ENCODE peak calls at places on chromosomes 3 and 15, in six cellular contexts. T, D, S, R, B and N are unnamed samples.
A peak's percentile ranks its signal among the peaks of the same experiment; 100 is the strongest.

GRCh38 chr15:43135351-43135750 is 2.0 kb downstream of the TMEM62 start:
- DNase-seq in T (no peak), D (no peak), S (no peak), R (no peak), B (no peak), N (no peak)

GRCh38 chr15:48641416-48641815 is 4.1 kb downstream of the FBN1 start:
- DNase-seq in T (peak; percentile 10), D (peak; percentile 60), S (no peak), R (no peak), B (no peak), N (peak; percentile 49)

GRCh38 chr15:67093146-67093874 is 27.9 kb downstream of the SMAD3 start:
- DNase-seq in T (no peak), D (no peak), S (no peak), R (no peak), B (no peak), N (no peak)

GRCh38 chr3:27345959-27346865 is 23.0 kb downstream of the NEK10 start:
- DNase-seq in T (no peak), D (no peak), S (no peak), R (no peak), B (no peak), N (no peak)

GRCh38 chr3:153706706-153707105 is 414.5 kb upstream of the ARHGEF26 start:
- DNase-seq in T (no peak), D (no peak), S (no peak), R (no peak), B (no peak), N (no peak)

GRCh38 chr15:73264881-73265280 is 103.9 kb downstream of the HCN4 start:
- DNase-seq in T (no peak), D (no peak), S (no peak), R (no peak), B (no peak), N (no peak)

GRCh38 chr3:149579838-149580542 is 77.8 kb downstream of the WWTR1 start:
- DNase-seq in T (peak; percentile 97), D (peak; percentile 75), S (no peak), R (no peak), B (no peak), N (peak; percentile 72)

GRCh38 chr15:43150171-43150929 is 17.0 kb downstream of the TMEM62 start:
- DNase-seq in T (peak; percentile 87), D (peak; percentile 100), S (no peak), R (no peak), B (no peak), N (peak; percentile 94)

GRCh38 chr3:149475451-149476060 is 1.1 kb downstream of the TM4SF4 start:
- DNase-seq in T (no peak), D (no peak), S (no peak), R (no peak), B (no peak), N (no peak)

GRCh38 chr3:175941352-175941751 is 1082.2 kb downstream of the NAALADL2 start:
- DNase-seq in T (no peak), D (peak; percentile 18), S (no peak), R (no peak), B (no peak), N (no peak)

GRCh38 chr3:55523471-55523870 is 36.4 kb upstream of the WNT5A start:
- DNase-seq in T (peak; percentile 13), D (no peak), S (no peak), R (no peak), B (no peak), N (no peak)

GRCh38 chr3:48408823-48409281 is 21.0 kb downstream of the PLXNB1 start:
- DNase-seq in T (no peak), D (no peak), S (peak; percentile 5), R (no peak), B (no peak), N (no peak)

GRCh38 chr3:31341130-31341529 is 191.6 kb upstream of the STT3B start:
- DNase-seq in T (no peak), D (no peak), S (no peak), R (no peak), B (no peak), N (no peak)

GRCh38 chr3:180855364-180855763 is 57.1 kb upstream of the FXR1 start:
- DNase-seq in T (no peak), D (no peak), S (no peak), R (no peak), B (no peak), N (no peak)

GRCh38 chr3:18499256-18499655 is 74.1 kb upstream of the SATB1 start:
- DNase-seq in T (no peak), D (no peak), S (no peak), R (no peak), B (no peak), N (peak; percentile 52)

GRCh38 chr15:76206325-76206976 is 104.8 kb downstream of the ETFA start:
- DNase-seq in T (peak; percentile 51), D (peak; percentile 62), S (no peak), R (no peak), B (no peak), N (peak; percentile 72)